ENCODE peak calls at places on chromosomes 6 and 20, in seven cellular contexts. O is K562, G is breast epithelium, J is spleen, X is esophagus muscularis mucosa, W is lower leg skin, T is heart left ventricle. V is an unnamed sample.

GRCh38 chr6:87183687-87184086 is 28.3 kb downstream of the ZNF292 start:
- DNase-seq in T (no peak), O (no peak), X (no peak), G (no peak), J (no peak), W (no peak), V (no peak)

GRCh38 chr6:144912474-144912873 is 627.3 kb downstream of the UTRN start:
- DNase-seq in W (no peak), X (no peak), G (no peak), J (no peak), T (no peak), O (no peak), V (peak)

GRCh38 chr6:46888578-46888977 is 33.2 kb downstream of the ADGRF5 start:
- DNase-seq in J (no peak), X (no peak), G (no peak), W (no peak), O (no peak), T (no peak), V (no peak)

GRCh38 chr6:52286798-52287432 is 2.4 kb upstream of the MCM3 start:
- DNase-seq in G (no peak), T (peak), O (peak), J (no peak), W (peak), X (no peak), V (peak)

GRCh38 chr6:46022110-46022948 is 6.7 kb upstream of the CLIC5 start:
- DNase-seq in X (peak), W (no peak), T (no peak), J (no peak), O (no peak), G (no peak), V (no peak)

GRCh38 chr6:47165918-47166317 is 123.8 kb upstream of the ADGRF1 start:
- DNase-seq in X (peak), O (no peak), G (no peak), W (peak), T (no peak), J (no peak), V (no peak)

GRCh38 chr6:26575494-26575939 is 21.2 kb upstream of the ABT1 start:
- DNase-seq in T (no peak), O (peak), G (no peak), J (no peak), X (no peak), W (no peak), V (no peak)

GRCh38 chr6:130202782-130203181 is 20.0 kb downstream of the SAMD3 start:
- DNase-seq in T (no peak), O (peak), J (no peak), X (no peak), W (no peak), G (no peak), V (no peak)

GRCh38 chr6:19836799-19837510 is at the start of gene ID4:
- DNase-seq in T (peak), W (peak), J (no peak), X (peak), O (no peak), G (peak), V (peak)

GRCh38 chr20:58081842-58082241 is 146.6 kb downstream of the ANKRD60 start:
- DNase-seq in W (no peak), G (no peak), J (no peak), T (no peak), O (no peak), X (no peak), V (peak)

GRCh38 chr6:36443951-36444428 is 1.2 kb downstream of the KCTD20 start:
- DNase-seq in X (peak), T (no peak), G (no peak), O (peak), W (no peak), J (no peak), V (peak)

GRCh38 chr6:136640132-136640915 is 90.1 kb upstream of the MAP7 start:
- DNase-seq in W (peak), X (no peak), O (no peak), T (no peak), G (no peak), J (no peak), V (no peak)

GRCh38 chr6:45663181-45664180 is 285.7 kb upstream of the SUPT3H start:
- DNase-seq in J (no peak), G (no peak), T (peak), O (no peak), X (no peak), W (no peak), V (no peak)

GRCh38 chr6:56361812-56362211 is 114.4 kb upstream of the COL21A1 start:
- DNase-seq in J (peak), G (no peak), X (no peak), O (no peak), T (peak), W (no peak), V (no peak)

GRCh38 chr6:163793584-163793983 is 379.1 kb downstream of the QKI start:
- DNase-seq in G (no peak), W (no peak), O (no peak), J (no peak), T (no peak), X (no peak), V (no peak)

GRCh38 chr6:149933036-149933435 is 8.8 kb upstream of the ULBP2 start:
- DNase-seq in G (no peak), W (no peak), T (no peak), J (no peak), X (no peak), O (no peak), V (no peak)

DNA sequence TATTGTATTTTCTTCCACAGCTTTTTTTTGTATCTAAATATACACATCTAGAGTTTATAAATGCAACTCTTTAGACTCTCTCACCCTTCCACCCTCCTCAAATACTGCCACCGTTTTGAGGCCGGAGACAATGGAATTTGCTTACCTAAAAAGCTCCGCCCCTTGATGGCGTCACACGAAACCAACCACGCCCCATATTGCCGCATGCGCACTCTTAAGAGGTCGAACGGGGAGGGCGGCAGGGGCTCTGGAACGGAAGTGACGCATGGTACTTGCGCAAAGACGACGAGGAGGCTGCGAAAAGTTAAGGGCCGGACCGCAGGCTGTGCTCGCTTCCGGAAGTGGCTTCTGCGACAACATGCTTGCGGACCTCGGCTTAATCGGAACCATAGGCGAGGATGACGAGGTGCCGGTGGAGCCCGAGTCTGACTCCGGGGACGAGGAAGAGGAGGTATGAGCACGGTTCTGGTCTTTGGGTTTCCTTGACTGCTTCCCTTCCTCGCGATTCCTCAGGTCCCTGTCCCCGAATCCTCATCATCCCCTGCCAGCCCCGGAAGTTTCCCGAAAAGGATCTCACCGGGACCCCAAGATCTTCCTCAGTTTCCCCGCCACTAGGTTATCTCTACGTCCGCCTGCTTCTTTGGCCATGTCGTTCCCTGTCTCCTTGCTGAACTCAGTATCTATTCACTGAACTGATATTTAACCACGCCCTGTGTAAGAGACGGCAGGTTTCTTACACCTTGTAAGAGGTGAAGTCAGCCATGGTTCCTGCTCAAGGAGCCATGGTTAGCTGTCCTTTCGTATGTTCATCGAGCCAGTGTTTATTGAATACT is at the start of gene DDX27:
- DNase-seq in T (peak), X (peak), J (peak), O (peak), G (peak), W (peak), V (peak)
- TF ChIP-seq POLR2A in T (peak), X (peak), J (peak), O (peak), G (peak), W (peak), V (peak)

DNA sequence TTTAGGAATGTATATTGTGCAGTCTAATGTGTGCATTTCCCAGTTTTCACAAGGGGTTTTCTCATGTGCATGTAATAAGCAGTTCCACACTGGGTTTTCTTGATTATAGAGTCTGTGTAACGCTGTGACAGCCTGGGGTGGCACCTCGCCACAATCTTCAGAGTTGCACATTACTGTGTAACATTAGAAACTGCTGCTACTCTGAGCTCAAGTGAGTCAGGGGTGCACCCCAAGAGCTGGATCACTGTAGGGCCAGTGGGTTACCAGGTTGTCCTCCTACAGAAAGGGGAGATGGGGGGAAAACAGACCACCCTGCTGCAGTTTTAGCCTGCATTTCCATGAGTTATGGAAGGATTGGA is 96.9 kb downstream of the RPP40 start:
- DNase-seq in W (no peak), T (no peak), O (no peak), X (peak), G (no peak), J (no peak), V (no peak)
- TF ChIP-seq POLR2A in W (no peak), T (no peak), O (no peak), X (no peak), G (no peak), J (no peak), V (no peak)

GRCh38 chr6:24494726-24495515 is at the start of gene ALDH5A1:
- DNase-seq in X (no peak), G (peak), O (peak), J (peak), T (peak), W (peak), V (peak)
- TF ChIP-seq POLR2A in X (no peak), G (no peak), O (peak), J (no peak), T (no peak), W (no peak), V (no peak)

GRCh38 chr20:35473684-35474083 is 18.3 kb downstream of the CEP250 start:
- DNase-seq in J (no peak), O (no peak), G (no peak), W (no peak), T (no peak), X (no peak), V (no peak)
- TF ChIP-seq POLR2A in J (no peak), O (no peak), G (no peak), W (no peak), T (no peak), X (no peak), V (no peak)

GRCh38 chr6:4021133-4021861 is 57.6 kb downstream of the FAM217A start:
- DNase-seq in J (peak), G (peak), X (peak), O (peak), W (peak), T (peak), V (peak)

GRCh38 chr6:4017847-4018193 is 61.1 kb downstream of the FAM217A start:
- DNase-seq in T (no peak), X (no peak), O (peak), W (no peak), J (no peak), G (no peak), V (peak)

GRCh38 chr6:4017058-4017457 is 61.9 kb downstream of the FAM217A start:
- DNase-seq in G (no peak), W (no peak), O (no peak), T (no peak), J (no peak), X (no peak), V (no peak)

GRCh38 chr6:4020822-4021132 is 58.2 kb downstream of the FAM217A start:
- DNase-seq in T (no peak), X (no peak), J (no peak), G (no peak), O (no peak), W (no peak), V (no peak)

GRCh38 chr6:4018194-4019111 is 60.5 kb downstream of the FAM217A start:
- DNase-seq in O (peak), T (peak), J (peak), G (peak), X (peak), W (peak), V (peak)
- TF ChIP-seq POLR2A in O (peak), T (peak), J (no peak), G (peak), X (peak), W (peak), V (peak)

DNA sequence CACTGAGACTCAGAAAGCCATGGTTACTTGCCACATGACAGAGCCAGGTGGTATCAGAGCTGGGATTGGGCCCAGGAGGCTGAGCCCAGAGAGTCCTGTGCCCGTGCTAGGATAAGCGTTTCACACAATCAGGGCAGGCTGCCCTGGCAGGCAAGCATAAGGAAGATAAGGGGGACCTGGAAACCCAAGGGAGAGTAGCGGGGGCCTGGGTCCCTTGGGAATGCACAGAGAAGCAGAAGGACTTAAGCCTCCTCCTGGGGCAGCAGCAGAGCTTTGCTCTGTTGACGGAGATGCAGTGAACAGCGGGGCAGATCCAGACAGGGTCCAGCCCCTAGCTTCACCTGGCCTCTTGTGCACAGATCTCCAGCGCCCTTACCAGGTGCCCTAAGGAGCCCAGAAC is 8.7 kb downstream of the TRIB3 start:
- DNase-seq in T (no peak), W (no peak), O (no peak), X (no peak), G (no peak), J (peak), V (no peak)
- TF ChIP-seq POLR2A in T (no peak), W (no peak), O (no peak), X (no peak), G (no peak), J (no peak), V (no peak)

GRCh38 chr6:43629104-43629504 is at the start of gene GTPBP2:
- DNase-seq in X (peak), O (peak), J (peak), G (peak), T (peak), W (peak), V (peak)

GRCh38 chr6:43630980-43631619 is 2.0 kb upstream of the GTPBP2 start:
- DNase-seq in O (peak), W (no peak), G (no peak), J (no peak), X (no peak), T (no peak), V (no peak)

GRCh38 chr6:43627008-43627825 is 1.8 kb downstream of the GTPBP2 start:
- DNase-seq in J (no peak), T (peak), G (peak), X (peak), O (peak), W (peak), V (peak)

GRCh38 chr6:43628392-43629103 is 516 bp downstream of the GTPBP2 start:
- DNase-seq in T (peak), W (peak), J (no peak), X (no peak), G (peak), O (peak), V (peak)

DNA sequence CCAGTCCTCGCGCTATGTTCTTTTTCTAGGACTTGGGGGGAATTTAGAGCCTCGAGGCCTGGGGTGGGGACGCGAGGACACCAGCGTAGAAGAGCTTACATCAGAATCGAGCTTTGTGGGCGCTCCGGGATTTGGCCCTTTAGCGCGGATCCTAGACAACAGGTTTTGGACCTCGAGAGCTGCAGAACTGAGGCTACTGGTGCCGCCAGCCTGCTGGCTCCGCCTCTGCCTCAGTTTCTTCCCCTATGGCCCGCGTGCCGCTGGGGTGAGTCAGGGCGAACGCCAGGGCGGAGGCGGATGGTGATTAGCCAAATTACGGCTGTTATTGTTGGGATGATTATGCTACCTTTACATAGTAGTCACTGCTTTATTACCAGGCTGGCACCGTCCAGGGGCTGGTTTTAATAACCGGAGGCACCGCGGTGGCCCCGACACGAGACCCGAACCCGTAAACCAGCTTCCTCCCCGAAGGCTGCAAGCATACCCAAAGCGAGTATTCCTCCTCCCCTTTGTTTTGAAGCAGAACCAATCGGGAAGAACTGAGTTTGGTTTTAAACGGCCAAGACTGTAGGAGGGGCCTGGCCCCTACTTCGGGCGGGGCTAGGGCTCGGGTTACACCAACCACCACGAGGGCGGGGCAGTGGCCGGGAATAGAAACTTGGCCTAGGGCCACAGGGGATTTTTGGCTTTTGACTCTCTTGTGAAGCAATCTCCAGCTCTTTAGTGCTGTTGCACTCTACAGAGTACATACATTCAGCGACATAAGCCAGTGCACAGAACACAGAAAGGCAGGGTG is 639 bp upstream of the GTPBP2 start:
- DNase-seq in T (peak), G (peak), X (peak), J (peak), O (peak), W (peak), V (peak)
- TF ChIP-seq POLR2A in T (peak), G (no peak), X (no peak), J (no peak), O (peak), W (no peak), V (peak)

GRCh38 chr20:46341374-46342044 is 33.2 kb upstream of the CDH22 start:
- DNase-seq in W (no peak), X (no peak), G (no peak), J (no peak), O (no peak), T (no peak), V (no peak)

GRCh38 chr20:46344488-46345162 is 36.3 kb upstream of the CDH22 start:
- DNase-seq in G (no peak), T (no peak), J (no peak), W (no peak), O (no peak), X (no peak), V (no peak)

GRCh38 chr20:46343358-46344357 is 35.4 kb upstream of the CDH22 start:
- DNase-seq in J (no peak), W (no peak), X (no peak), T (no peak), O (no peak), G (no peak), V (no peak)

GRCh38 chr20:46342045-46342378 is 33.7 kb upstream of the CDH22 start:
- DNase-seq in X (no peak), T (no peak), W (no peak), G (no peak), O (no peak), J (no peak), V (no peak)

DNA sequence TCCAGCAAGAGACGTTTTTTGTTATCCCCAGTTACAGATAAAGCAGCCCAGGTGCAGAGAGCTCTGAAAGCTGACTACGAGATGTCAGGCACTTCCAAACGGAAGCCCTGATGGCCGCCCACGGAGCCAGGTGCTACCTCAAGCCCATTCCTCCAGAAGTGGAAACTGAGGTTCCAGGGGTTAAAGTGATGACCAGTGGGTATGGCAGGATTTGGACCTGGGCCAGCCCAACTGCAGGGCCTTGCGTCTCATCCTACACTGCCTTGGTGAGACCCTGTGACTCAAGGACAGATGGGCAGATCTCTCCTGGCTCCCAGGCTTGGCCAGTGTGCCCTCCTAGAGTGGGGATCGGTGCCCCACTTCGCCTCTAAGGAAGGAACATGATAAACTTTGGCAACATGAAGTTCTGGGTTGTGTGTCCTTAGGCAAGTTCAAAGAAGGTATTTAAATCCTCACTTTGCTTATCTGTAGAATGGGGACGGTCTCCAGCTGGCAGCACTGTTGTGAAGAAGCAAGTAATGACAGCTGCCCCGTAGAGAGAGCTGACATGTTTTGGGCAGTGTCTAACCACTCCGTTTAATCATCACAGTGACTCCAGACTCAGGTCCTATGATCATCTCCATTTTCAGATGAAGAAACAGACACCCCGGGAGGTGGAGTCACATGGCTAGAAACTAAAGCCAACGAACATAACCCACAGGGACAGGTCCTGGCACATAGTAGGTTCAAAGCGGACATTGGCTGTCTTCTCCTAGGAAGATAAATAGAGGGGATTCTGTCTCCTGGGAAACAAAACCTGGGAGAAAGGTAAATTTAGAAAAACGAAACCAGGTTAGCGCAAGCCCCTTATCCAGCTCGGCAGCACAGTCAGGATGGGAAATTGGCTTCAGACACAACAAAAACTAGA is 34.4 kb upstream of the CDH22 start:
- DNase-seq in W (no peak), X (no peak), G (no peak), O (no peak), T (no peak), J (no peak), V (no peak)
- TF ChIP-seq POLR2A in W (no peak), X (no peak), G (no peak), O (no peak), T (no peak), J (no peak), V (no peak)

GRCh38 chr6:17599885-17600526 is at the start of gene FAM8A1:
- DNase-seq in T (peak), W (peak), X (peak), O (peak), G (peak), J (peak), V (peak)

GRCh38 chr6:17596085-17596484 is 4.0 kb upstream of the FAM8A1 start:
- DNase-seq in T (no peak), G (no peak), J (no peak), W (no peak), O (no peak), X (no peak), V (no peak)

GRCh38 chr6:17602888-17603287 is 2.8 kb downstream of the FAM8A1 start:
- DNase-seq in W (no peak), G (no peak), J (no peak), X (no peak), T (no peak), O (no peak), V (no peak)

GRCh38 chr6:17601389-17601703 is 1.2 kb downstream of the FAM8A1 start:
- DNase-seq in W (no peak), T (no peak), J (no peak), O (no peak), G (no peak), X (no peak), V (no peak)

GRCh38 chr6:17600527-17601388 is 656 bp downstream of the FAM8A1 start:
- DNase-seq in G (no peak), T (peak), J (peak), W (peak), X (no peak), O (peak), V (peak)
- TF ChIP-seq POLR2A in G (no peak), T (no peak), J (no peak), W (no peak), X (no peak), O (no peak), V (no peak)